ENCODE peak calls at places on chromosomes 6 and 20, in seven cellular contexts. One of them, this sample, is unnamed.

GRCh38 chr6:142331075-142331551 is 29.3 kb downstream of the ADGRG6 start:
- DNase-seq in Karpas-422: no peak
- DNase-seq in activated CD4-positive, CD25-positive, alpha-beta regulatory T cell: no peak
- DNase-seq in mesenchymal stem cell: peak
- DNase-seq in fibroblast of lung: peak
- DNase-seq in left ventricle myocardium inferior: no peak
- DNase-seq in D341Med: no peak
- DNase-seq in this sample: no peak

GRCh38 chr6:4487538-4487937 is 288.7 kb upstream of the CDYL start:
- DNase-seq in Karpas-422: no peak
- DNase-seq in activated CD4-positive, CD25-positive, alpha-beta regulatory T cell: no peak
- DNase-seq in mesenchymal stem cell: no peak
- DNase-seq in fibroblast of lung: no peak
- DNase-seq in left ventricle myocardium inferior: no peak
- DNase-seq in D341Med: no peak
- DNase-seq in this sample: no peak

GRCh38 chr6:157962601-157963084 is 19.0 kb upstream of the SYNJ2 start:
- DNase-seq in Karpas-422: peak
- DNase-seq in activated CD4-positive, CD25-positive, alpha-beta regulatory T cell: no peak
- DNase-seq in mesenchymal stem cell: no peak
- DNase-seq in fibroblast of lung: peak
- DNase-seq in left ventricle myocardium inferior: no peak
- DNase-seq in D341Med: no peak
- DNase-seq in this sample: no peak

GRCh38 chr6:5989141-5989723 is 17.5 kb downstream of the NRN1 start:
- DNase-seq in Karpas-422: no peak
- DNase-seq in activated CD4-positive, CD25-positive, alpha-beta regulatory T cell: no peak
- DNase-seq in mesenchymal stem cell: no peak
- DNase-seq in fibroblast of lung: no peak
- DNase-seq in left ventricle myocardium inferior: no peak
- DNase-seq in D341Med: no peak
- DNase-seq in this sample: no peak

GRCh38 chr6:138622967-138623366 is 123.7 kb upstream of the NHSL1 start:
- DNase-seq in Karpas-422: no peak
- DNase-seq in activated CD4-positive, CD25-positive, alpha-beta regulatory T cell: no peak
- DNase-seq in mesenchymal stem cell: no peak
- DNase-seq in fibroblast of lung: no peak
- DNase-seq in left ventricle myocardium inferior: no peak
- DNase-seq in D341Med: no peak
- DNase-seq in this sample: no peak

GRCh38 chr6:43842231-43842794 is 72.3 kb downstream of the VEGFA start:
- DNase-seq in Karpas-422: no peak
- DNase-seq in activated CD4-positive, CD25-positive, alpha-beta regulatory T cell: no peak
- DNase-seq in mesenchymal stem cell: no peak
- DNase-seq in fibroblast of lung: peak
- DNase-seq in left ventricle myocardium inferior: no peak
- DNase-seq in D341Med: no peak
- DNase-seq in this sample: no peak

GRCh38 chr6:148455225-148455624 is 112.6 kb downstream of the SASH1 start:
- DNase-seq in Karpas-422: no peak
- DNase-seq in activated CD4-positive, CD25-positive, alpha-beta regulatory T cell: no peak
- DNase-seq in mesenchymal stem cell: peak
- DNase-seq in fibroblast of lung: peak
- DNase-seq in left ventricle myocardium inferior: no peak
- DNase-seq in D341Med: peak
- DNase-seq in this sample: no peak

GRCh38 chr20:61806995-61807394 is 258.7 kb downstream of the TAF4 start:
- DNase-seq in Karpas-422: no peak
- DNase-seq in activated CD4-positive, CD25-positive, alpha-beta regulatory T cell: no peak
- DNase-seq in mesenchymal stem cell: no peak
- DNase-seq in fibroblast of lung: no peak
- DNase-seq in left ventricle myocardium inferior: peak
- DNase-seq in D341Med: no peak
- DNase-seq in this sample: no peak

GRCh38 chr6:169807699-169808607 is 56.5 kb downstream of the ERMARD start:
- DNase-seq in Karpas-422: no peak
- DNase-seq in activated CD4-positive, CD25-positive, alpha-beta regulatory T cell: no peak
- DNase-seq in mesenchymal stem cell: no peak
- DNase-seq in fibroblast of lung: no peak
- DNase-seq in left ventricle myocardium inferior: no peak
- DNase-seq in D341Med: peak
- DNase-seq in this sample: no peak

GRCh38 chr6:138945354-138945753 is 42.7 kb downstream of the REPS1 start:
- DNase-seq in Karpas-422: no peak
- DNase-seq in activated CD4-positive, CD25-positive, alpha-beta regulatory T cell: no peak
- DNase-seq in mesenchymal stem cell: no peak
- DNase-seq in fibroblast of lung: no peak
- DNase-seq in left ventricle myocardium inferior: no peak
- DNase-seq in D341Med: peak
- DNase-seq in this sample: peak

GRCh38 chr6:159761135-159761872 is 541 bp upstream of the ACAT2 start:
- DNase-seq in Karpas-422: no peak
- DNase-seq in activated CD4-positive, CD25-positive, alpha-beta regulatory T cell: no peak
- DNase-seq in mesenchymal stem cell: peak
- DNase-seq in fibroblast of lung: peak
- DNase-seq in left ventricle myocardium inferior: no peak
- DNase-seq in D341Med: peak
- DNase-seq in this sample: peak

GRCh38 chr20:61419010-61419409 is 166.9 kb downstream of the CDH4 start:
- DNase-seq in Karpas-422: peak
- DNase-seq in activated CD4-positive, CD25-positive, alpha-beta regulatory T cell: no peak
- DNase-seq in mesenchymal stem cell: no peak
- DNase-seq in fibroblast of lung: no peak
- DNase-seq in left ventricle myocardium inferior: no peak
- DNase-seq in D341Med: no peak
- DNase-seq in this sample: no peak

GRCh38 chr20:15937179-15937578 is 636.1 kb downstream of the KIF16B start:
- DNase-seq in Karpas-422: no peak
- DNase-seq in activated CD4-positive, CD25-positive, alpha-beta regulatory T cell: no peak
- DNase-seq in mesenchymal stem cell: no peak
- DNase-seq in fibroblast of lung: no peak
- DNase-seq in left ventricle myocardium inferior: no peak
- DNase-seq in D341Med: no peak
- DNase-seq in this sample: no peak

GRCh38 chr6:22152871-22153270 is 144.0 kb downstream of the PRL start:
- DNase-seq in Karpas-422: no peak
- DNase-seq in activated CD4-positive, CD25-positive, alpha-beta regulatory T cell: no peak
- DNase-seq in mesenchymal stem cell: no peak
- DNase-seq in fibroblast of lung: no peak
- DNase-seq in left ventricle myocardium inferior: no peak
- DNase-seq in D341Med: no peak
- DNase-seq in this sample: no peak

GRCh38 chr20:58524814-58525213 is 9.6 kb upstream of the APCDD1L start:
- DNase-seq in Karpas-422: no peak
- DNase-seq in activated CD4-positive, CD25-positive, alpha-beta regulatory T cell: no peak
- DNase-seq in mesenchymal stem cell: no peak
- DNase-seq in fibroblast of lung: peak
- DNase-seq in left ventricle myocardium inferior: no peak
- DNase-seq in D341Med: no peak
- DNase-seq in this sample: no peak

GRCh38 chr6:132362318-132363185 is 38.7 kb downstream of the MOXD1 start:
- DNase-seq in Karpas-422: no peak
- DNase-seq in activated CD4-positive, CD25-positive, alpha-beta regulatory T cell: no peak
- DNase-seq in mesenchymal stem cell: no peak
- DNase-seq in fibroblast of lung: peak
- DNase-seq in left ventricle myocardium inferior: no peak
- DNase-seq in D341Med: no peak
- DNase-seq in this sample: no peak

GRCh38 chr20:47985092-47985850 is 200.0 kb upstream of the SULF2 start:
- DNase-seq in Karpas-422: peak
- DNase-seq in activated CD4-positive, CD25-positive, alpha-beta regulatory T cell: no peak
- DNase-seq in mesenchymal stem cell: peak
- DNase-seq in fibroblast of lung: no peak
- DNase-seq in left ventricle myocardium inferior: no peak
- DNase-seq in D341Med: no peak
- DNase-seq in this sample: no peak

GRCh38 chr6:97085772-97086171 is 161.2 kb downstream of the KLHL32 start:
- DNase-seq in Karpas-422: no peak
- DNase-seq in activated CD4-positive, CD25-positive, alpha-beta regulatory T cell: no peak
- DNase-seq in mesenchymal stem cell: peak
- DNase-seq in fibroblast of lung: no peak
- DNase-seq in left ventricle myocardium inferior: no peak
- DNase-seq in D341Med: no peak
- DNase-seq in this sample: no peak

GRCh38 chr6:106188104-106188794 is 102.1 kb downstream of the PRDM1 start:
- DNase-seq in Karpas-422: no peak
- DNase-seq in activated CD4-positive, CD25-positive, alpha-beta regulatory T cell: no peak
- DNase-seq in mesenchymal stem cell: no peak
- DNase-seq in fibroblast of lung: no peak
- DNase-seq in left ventricle myocardium inferior: no peak
- DNase-seq in D341Med: no peak
- DNase-seq in this sample: no peak

GRCh38 chr6:92011681-92012245 is 1407.6 kb downstream of the EPHA7 start:
- DNase-seq in Karpas-422: no peak
- DNase-seq in activated CD4-positive, CD25-positive, alpha-beta regulatory T cell: no peak
- DNase-seq in mesenchymal stem cell: no peak
- DNase-seq in fibroblast of lung: no peak
- DNase-seq in left ventricle myocardium inferior: no peak
- DNase-seq in D341Med: no peak
- DNase-seq in this sample: no peak

GRCh38 chr6:36752886-36753506 is 55.4 kb downstream of the RAB44 start:
- DNase-seq in Karpas-422: peak
- DNase-seq in activated CD4-positive, CD25-positive, alpha-beta regulatory T cell: no peak
- DNase-seq in mesenchymal stem cell: no peak
- DNase-seq in fibroblast of lung: no peak
- DNase-seq in left ventricle myocardium inferior: no peak
- DNase-seq in D341Med: no peak
- DNase-seq in this sample: no peak

GRCh38 chr6:36671687-36672375 is 6.7 kb upstream of the CDKN1A start:
- DNase-seq in Karpas-422: no peak
- DNase-seq in activated CD4-positive, CD25-positive, alpha-beta regulatory T cell: no peak
- DNase-seq in mesenchymal stem cell: no peak
- DNase-seq in fibroblast of lung: no peak
- DNase-seq in left ventricle myocardium inferior: no peak
- DNase-seq in D341Med: no peak
- DNase-seq in this sample: no peak

GRCh38 chr20:50689864-50690263 is 1.5 kb downstream of the RIPOR3 start:
- DNase-seq in Karpas-422: no peak
- DNase-seq in activated CD4-positive, CD25-positive, alpha-beta regulatory T cell: no peak
- DNase-seq in mesenchymal stem cell: no peak
- DNase-seq in fibroblast of lung: peak
- DNase-seq in left ventricle myocardium inferior: peak
- DNase-seq in D341Med: peak
- DNase-seq in this sample: peak

GRCh38 chr6:82363368-82364086 is at the start of gene TPBG:
- DNase-seq in Karpas-422: no peak
- DNase-seq in activated CD4-positive, CD25-positive, alpha-beta regulatory T cell: no peak
- DNase-seq in mesenchymal stem cell: peak
- DNase-seq in fibroblast of lung: peak
- DNase-seq in left ventricle myocardium inferior: peak
- DNase-seq in D341Med: peak
- DNase-seq in this sample: peak

GRCh38 chr6:89952696-89953095 is 58.4 kb downstream of the GJA10 start:
- DNase-seq in Karpas-422: no peak
- DNase-seq in activated CD4-positive, CD25-positive, alpha-beta regulatory T cell: no peak
- DNase-seq in mesenchymal stem cell: peak
- DNase-seq in fibroblast of lung: peak
- DNase-seq in left ventricle myocardium inferior: no peak
- DNase-seq in D341Med: no peak
- DNase-seq in this sample: no peak

GRCh38 chr6:109093732-109094131 is 914 bp downstream of the SESN1 start:
- DNase-seq in Karpas-422: peak
- DNase-seq in activated CD4-positive, CD25-positive, alpha-beta regulatory T cell: no peak
- DNase-seq in mesenchymal stem cell: peak
- DNase-seq in fibroblast of lung: no peak
- DNase-seq in left ventricle myocardium inferior: no peak
- DNase-seq in D341Med: no peak
- DNase-seq in this sample: no peak

GRCh38 chr6:11168091-11168635 is 56.6 kb upstream of the ERVFRD-1 start:
- DNase-seq in Karpas-422: no peak
- DNase-seq in activated CD4-positive, CD25-positive, alpha-beta regulatory T cell: no peak
- DNase-seq in mesenchymal stem cell: no peak
- DNase-seq in fibroblast of lung: no peak
- DNase-seq in left ventricle myocardium inferior: no peak
- DNase-seq in D341Med: no peak
- DNase-seq in this sample: no peak